ENCODE peak calls at places on chromosomes 4 and X, in four cellular contexts. One of them, this sample, is unnamed.

GRCh38 chr4:2243682-2244380 is 1.9 kb upstream of the HAUS3 start:
- DNase-seq in NCI-H1694 treated with DMSO at 0.1 percent for 48 hours: peak; percentile 16
- DNase-seq in aorta: peak; percentile 81
- DNase-seq in CD14-positive monocyte: peak; percentile 50
- DNase-seq in this sample: no peak

GRCh38 chr4:182922551-182923284 is 5.5 kb upstream of the DCTD start:
- DNase-seq in NCI-H1694 treated with DMSO at 0.1 percent for 48 hours: no peak
- DNase-seq in aorta: no peak
- DNase-seq in CD14-positive monocyte: no peak
- DNase-seq in this sample: no peak

GRCh38 chr4:181224826-181225225 is 1018.4 kb upstream of the TENM3 start:
- DNase-seq in NCI-H1694 treated with DMSO at 0.1 percent for 48 hours: no peak
- DNase-seq in aorta: no peak
- DNase-seq in CD14-positive monocyte: no peak
- DNase-seq in this sample: no peak

GRCh38 chr4:71566856-71567255 is 217.0 kb downstream of the GC start:
- DNase-seq in NCI-H1694 treated with DMSO at 0.1 percent for 48 hours: no peak
- DNase-seq in aorta: no peak
- DNase-seq in CD14-positive monocyte: no peak
- DNase-seq in this sample: no peak

GRCh38 chr4:6258026-6258360 is 11.7 kb upstream of the WFS1 start:
- DNase-seq in NCI-H1694 treated with DMSO at 0.1 percent for 48 hours: no peak
- DNase-seq in aorta: no peak
- DNase-seq in CD14-positive monocyte: no peak
- DNase-seq in this sample: no peak

GRCh38 chrX:46865281-46865680 is 28.4 kb downstream of the RP2 start:
- DNase-seq in NCI-H1694 treated with DMSO at 0.1 percent for 48 hours: no peak
- DNase-seq in aorta: no peak
- DNase-seq in CD14-positive monocyte: no peak
- DNase-seq in this sample: no peak

GRCh38 chrX:141936080-141936479 is 32.4 kb downstream of the MAGEC1 start:
- DNase-seq in NCI-H1694 treated with DMSO at 0.1 percent for 48 hours: no peak
- DNase-seq in aorta: no peak
- DNase-seq in CD14-positive monocyte: no peak
- DNase-seq in this sample: no peak

GRCh38 chr4:10093801-10094552 is 22.6 kb downstream of the WDR1 start:
- DNase-seq in NCI-H1694 treated with DMSO at 0.1 percent for 48 hours: no peak
- DNase-seq in aorta: peak; percentile 84
- DNase-seq in CD14-positive monocyte: no peak
- DNase-seq in this sample: no peak

GRCh38 chr4:2125023-2125422 is 65.9 kb downstream of the NAT8L start:
- DNase-seq in NCI-H1694 treated with DMSO at 0.1 percent for 48 hours: no peak
- DNase-seq in aorta: no peak
- DNase-seq in CD14-positive monocyte: no peak
- DNase-seq in this sample: no peak

GRCh38 chr4:73872331-73873108 is 3.3 kb downstream of the CXCL1 start:
- DNase-seq in NCI-H1694 treated with DMSO at 0.1 percent for 48 hours: no peak
- DNase-seq in aorta: no peak
- DNase-seq in CD14-positive monocyte: peak; percentile 53
- DNase-seq in this sample: no peak

GRCh38 chr4:111450867-111451266 is 694.4 kb upstream of the FAM241A start:
- DNase-seq in NCI-H1694 treated with DMSO at 0.1 percent for 48 hours: no peak
- DNase-seq in aorta: no peak
- DNase-seq in CD14-positive monocyte: no peak
- DNase-seq in this sample: no peak

GRCh38 chr4:5812506-5813229 is 80.2 kb downstream of the CRMP1 start:
- DNase-seq in NCI-H1694 treated with DMSO at 0.1 percent for 48 hours: peak; percentile 62
- DNase-seq in aorta: no peak
- DNase-seq in CD14-positive monocyte: no peak
- DNase-seq in this sample: no peak

GRCh38 chr4:15238720-15239119 is 189.1 kb upstream of the C1QTNF7 start:
- DNase-seq in NCI-H1694 treated with DMSO at 0.1 percent for 48 hours: no peak
- DNase-seq in aorta: no peak
- DNase-seq in CD14-positive monocyte: no peak
- DNase-seq in this sample: no peak

GRCh38 chr4:1011022-1011694 is at the start of gene FGFRL1:
- DNase-seq in NCI-H1694 treated with DMSO at 0.1 percent for 48 hours: no peak
- DNase-seq in aorta: peak; percentile 96
- DNase-seq in CD14-positive monocyte: peak; percentile 89
- DNase-seq in this sample: peak; percentile 88

GRCh38 chr4:40321671-40322131 is 13.4 kb upstream of the CHRNA9 start:
- DNase-seq in NCI-H1694 treated with DMSO at 0.1 percent for 48 hours: no peak
- DNase-seq in aorta: no peak
- DNase-seq in CD14-positive monocyte: no peak
- DNase-seq in this sample: no peak

GRCh38 chrX:125203737-125204578 is 115.7 kb upstream of the TEX13C start:
- DNase-seq in NCI-H1694 treated with DMSO at 0.1 percent for 48 hours: peak; percentile 74
- DNase-seq in aorta: peak; percentile 49
- DNase-seq in CD14-positive monocyte: no peak
- DNase-seq in this sample: no peak

GRCh38 chr4:87032884-87033533 is 98.2 kb downstream of the AFF1 start:
- DNase-seq in NCI-H1694 treated with DMSO at 0.1 percent for 48 hours: no peak
- DNase-seq in aorta: no peak
- DNase-seq in CD14-positive monocyte: no peak
- DNase-seq in this sample: no peak

GRCh38 chrX:140439455-140439854 is 65.4 kb downstream of the SOX3 start:
- DNase-seq in NCI-H1694 treated with DMSO at 0.1 percent for 48 hours: no peak
- DNase-seq in aorta: no peak
- DNase-seq in CD14-positive monocyte: no peak
- DNase-seq in this sample: no peak

GRCh38 chr4:151266542-151266941 is 10.4 kb upstream of the PRSS48 start:
- DNase-seq in NCI-H1694 treated with DMSO at 0.1 percent for 48 hours: no peak
- DNase-seq in aorta: no peak
- DNase-seq in CD14-positive monocyte: no peak
- DNase-seq in this sample: no peak

GRCh38 chr4:102815981-102816380 is 11.4 kb downstream of the UBE2D3 start:
- DNase-seq in NCI-H1694 treated with DMSO at 0.1 percent for 48 hours: no peak
- DNase-seq in aorta: no peak
- DNase-seq in CD14-positive monocyte: no peak
- DNase-seq in this sample: no peak

GRCh38 chr4:121650741-121651140 is 46.0 kb downstream of the ANXA5 start:
- DNase-seq in NCI-H1694 treated with DMSO at 0.1 percent for 48 hours: no peak
- DNase-seq in aorta: no peak
- DNase-seq in CD14-positive monocyte: no peak
- DNase-seq in this sample: no peak

GRCh38 chrX:131802836-131803626 is 220.1 kb upstream of the STK26 start:
- DNase-seq in NCI-H1694 treated with DMSO at 0.1 percent for 48 hours: no peak
- DNase-seq in aorta: peak; percentile 80
- DNase-seq in CD14-positive monocyte: no peak
- DNase-seq in this sample: no peak

GRCh38 chr4:73668806-73669205 is 48.6 kb upstream of the RASSF6 start:
- DNase-seq in NCI-H1694 treated with DMSO at 0.1 percent for 48 hours: peak; percentile 90
- DNase-seq in aorta: no peak
- DNase-seq in CD14-positive monocyte: no peak
- DNase-seq in this sample: no peak

GRCh38 chr4:169925678-169926077 is 100.5 kb downstream of the MFAP3L start:
- DNase-seq in NCI-H1694 treated with DMSO at 0.1 percent for 48 hours: no peak
- DNase-seq in aorta: no peak
- DNase-seq in CD14-positive monocyte: no peak
- DNase-seq in this sample: no peak

GRCh38 chr4:113179996-113180395 is 130.5 kb downstream of the ANK2 start:
- DNase-seq in NCI-H1694 treated with DMSO at 0.1 percent for 48 hours: no peak
- DNase-seq in aorta: no peak
- DNase-seq in CD14-positive monocyte: no peak
- DNase-seq in this sample: no peak

GRCh38 chrX:48901069-48901468 is 3.3 kb downstream of the PQBP1 start:
- DNase-seq in NCI-H1694 treated with DMSO at 0.1 percent for 48 hours: no peak
- DNase-seq in aorta: peak; percentile 1
- DNase-seq in CD14-positive monocyte: no peak
- DNase-seq in this sample: no peak

GRCh38 chr4:108360857-108361820 is 192.4 kb upstream of the LEF1 start:
- DNase-seq in NCI-H1694 treated with DMSO at 0.1 percent for 48 hours: no peak
- DNase-seq in aorta: no peak
- DNase-seq in CD14-positive monocyte: no peak
- DNase-seq in this sample: no peak